ENCODE peak calls at places on chromosome X, in ten cellular contexts. W is fibroblast of lung; A is aorta; R is Caco-2; S is activated CD4-positive, alpha-beta T cell treated with anti-CD3 and anti-CD28 coated beads, Interleukin-2, amount 10 ng/mL, durations not matched to agents 7 days and 5 days; D is activated CD8-positive, alpha-beta memory T cell treated with anti-CD3 and anti-CD28 coated beads for 48 hours; H is activated naive CD4-positive, alpha-beta T cell treated with anti-CD3 and anti-CD28 coated beads for 36 hours; T is dorsolateral prefrontal cortex; V is stimulated activated CD4-positive, alpha-beta T cell treated with anti-CD3 and anti-CD28 coated beads, TNF-alpha, amount 100 ng/mL, for 24 hours; F is colonic mucosa. K is an unnamed sample.

GRCh38 chrX:19683817-19684216 is 168.5 kb upstream of the MAP3K15 start:
- DNase-seq in H (peak), T (no peak), F (no peak), W (peak), S (peak), V (peak), A (no peak), D (no peak), R (no peak), K (no peak)

GRCh38 chrX:637660-638481 is 7.3 kb downstream of the SHOX start:
- DNase-seq in F (no peak), A (no peak), T (no peak), S (no peak), H (no peak), D (no peak), R (no peak), W (no peak), V (no peak), K (no peak)

GRCh38 chrX:38804481-38805293 is 3.4 kb downstream of the MID1IP1 start:
- DNase-seq in W (no peak), A (peak), S (peak), V (peak), D (peak), R (peak), H (peak), F (no peak), T (peak), K (peak)

GRCh38 chrX:3549442-3549875 is 164.0 kb downstream of the PRKX start:
- DNase-seq in R (peak), W (no peak), F (no peak), S (no peak), A (no peak), V (no peak), H (no peak), T (no peak), D (no peak), K (no peak)

GRCh38 chrX:25034889-25035288 is 19.1 kb upstream of the ARX start:
- DNase-seq in T (no peak), V (no peak), R (no peak), H (no peak), A (no peak), F (no peak), W (no peak), D (no peak), S (no peak), K (no peak)

GRCh38 chrX:12814434-12814833 is 23.2 kb downstream of the PRPS2 start:
- DNase-seq in V (no peak), T (peak), D (no peak), F (peak), A (no peak), W (peak), R (peak), H (peak), S (peak), K (peak)

GRCh38 chrX:41019041-41019392 is 66.2 kb upstream of the USP9X start:
- DNase-seq in D (no peak), A (no peak), F (no peak), V (no peak), R (no peak), W (no peak), T (no peak), H (no peak), S (no peak), K (no peak)

GRCh38 chrX:132807411-132808030 is 150.9 kb downstream of the HS6ST2 start:
- DNase-seq in V (no peak), A (no peak), R (no peak), S (no peak), W (no peak), F (no peak), D (no peak), T (no peak), H (no peak), K (no peak)

GRCh38 chrX:11609109-11609508 is 56.6 kb downstream of the ARHGAP6 start:
- DNase-seq in H (no peak), R (no peak), A (no peak), W (no peak), V (no peak), F (no peak), D (no peak), S (no peak), T (no peak), K (no peak)

GRCh38 chrX:109709129-109709631 is 23.9 kb downstream of the ACSL4 start:
- DNase-seq in H (peak), D (no peak), V (no peak), T (no peak), W (peak), F (no peak), R (peak), S (no peak), A (no peak), K (no peak)

GRCh38 chrX:153963546-153963945 is 8.1 kb downstream of the HCFC1 start:
- DNase-seq in D (no peak), F (no peak), W (no peak), T (peak), S (no peak), H (no peak), R (no peak), A (no peak), V (no peak), K (no peak)

GRCh38 chrX:10681167-10681566 is 60.8 kb upstream of the MID1 start:
- DNase-seq in F (no peak), R (no peak), V (no peak), S (no peak), T (no peak), W (no peak), H (no peak), D (no peak), A (no peak), K (no peak)

GRCh38 chrX:152405561-152405960 is 45.6 kb downstream of the GABRA3 start:
- DNase-seq in R (no peak), F (no peak), S (no peak), W (peak), D (no peak), V (no peak), A (no peak), T (no peak), H (no peak), K (no peak)

GRCh38 chrX:112844250-112844649 is 3.6 kb upstream of the AMOT start:
- DNase-seq in F (no peak), T (no peak), V (no peak), W (peak), A (no peak), S (no peak), R (no peak), D (no peak), H (peak), K (no peak)

GRCh38 chrX:69282893-69283690 is 117.8 kb upstream of the PJA1 start:
- DNase-seq in D (no peak), H (no peak), R (no peak), W (no peak), V (no peak), S (no peak), T (no peak), A (no peak), F (no peak), K (no peak)

GRCh38 chrX:109374276-109374960 is 107.5 kb downstream of the GUCY2F start:
- DNase-seq in H (no peak), S (no peak), T (no peak), R (no peak), F (no peak), D (no peak), W (peak), A (no peak), V (no peak), K (no peak)

GRCh38 chrX:75038925-75039324 is 113.7 kb upstream of the NEXMIF start:
- DNase-seq in W (peak), T (no peak), H (peak), V (peak), S (peak), F (no peak), R (peak), D (no peak), A (no peak), K (peak)

GRCh38 chrX:143669395-143669794 is 33.5 kb upstream of the SLITRK4 start:
- DNase-seq in V (no peak), F (no peak), H (no peak), T (no peak), D (no peak), W (no peak), S (no peak), R (no peak), A (no peak), K (no peak)

GRCh38 chrX:19924285-19924684 is 36.9 kb upstream of the SH3KBP1 start:
- DNase-seq in H (no peak), V (no peak), T (no peak), R (no peak), W (peak), S (no peak), D (no peak), A (no peak), F (no peak), K (no peak)

GRCh38 chrX:12390301-12390700 is 252.0 kb downstream of the FRMPD4 start:
- DNase-seq in S (no peak), V (no peak), A (no peak), T (no peak), F (no peak), H (no peak), D (no peak), R (no peak), W (peak), K (no peak)

GRCh38 chrX:15206306-15206705 is 63.6 kb downstream of the ASB9 start:
- DNase-seq in W (no peak), S (no peak), T (no peak), D (no peak), F (no peak), H (no peak), V (no peak), A (no peak), R (no peak), K (no peak)

GRCh38 chrX:19799319-19800182 is 87.8 kb downstream of the SH3KBP1 start:
- DNase-seq in W (peak), V (no peak), F (no peak), S (peak), H (peak), A (no peak), D (no peak), T (no peak), R (no peak), K (peak)

GRCh38 chrX:13956998-13957397 is 72.7 kb downstream of the GEMIN8 start:
- DNase-seq in S (no peak), A (no peak), R (no peak), D (no peak), W (no peak), F (no peak), H (no peak), V (no peak), T (no peak), K (no peak)

GRCh38 chrX:38868941-38869378 is 67.7 kb downstream of the MID1IP1 start:
- DNase-seq in D (no peak), H (no peak), W (peak), T (no peak), S (no peak), R (no peak), A (no peak), F (no peak), V (no peak), K (peak)

GRCh38 chrX:38216642-38217041 is 4.0 kb downstream of the SRPX start:
- DNase-seq in R (no peak), A (no peak), V (no peak), D (no peak), S (no peak), T (no peak), H (no peak), F (no peak), W (peak), K (no peak)

GRCh38 chrX:9538544-9539045 is 73.7 kb downstream of the TBL1X start:
- DNase-seq in D (no peak), T (peak), S (no peak), F (peak), A (no peak), V (no peak), H (no peak), R (peak), W (no peak), K (no peak)

GRCh38 chrX:9847071-9847470 is 60.8 kb downstream of the SHROOM2 start:
- DNase-seq in D (no peak), V (no peak), R (peak), A (no peak), F (no peak), S (no peak), W (peak), T (no peak), H (no peak), K (no peak)

GRCh38 chrX:154727418-154728323 is 23.2 kb downstream of the GAB3 start:
- DNase-seq in T (no peak), F (no peak), V (no peak), S (no peak), A (peak), H (no peak), W (peak), D (no peak), R (no peak), K (no peak)

GRCh38 chrX:55004231-55004630 is 4.1 kb downstream of the APEX2 start:
- DNase-seq in V (no peak), H (no peak), D (no peak), F (no peak), T (no peak), S (no peak), W (no peak), A (no peak), R (no peak), K (no peak)

GRCh38 chrX:5898463-5898862 is 330.2 kb downstream of the NLGN4X start:
- DNase-seq in W (peak), R (no peak), S (no peak), D (no peak), H (no peak), A (no peak), F (no peak), T (peak), V (no peak), K (no peak)

GRCh38 chrX:72105436-72105835 is 26.3 kb downstream of the RTL5 start:
- DNase-seq in S (peak), R (no peak), W (no peak), D (no peak), H (peak), F (no peak), V (no peak), T (no peak), A (no peak), K (no peak)

GRCh38 chrX:14095702-14096101 is 66.0 kb upstream of the GEMIN8 start:
- DNase-seq in F (peak), T (peak), R (peak), D (no peak), H (peak), S (peak), W (peak), V (peak), A (no peak), K (peak)

GRCh38 chrX:2242326-2242725 is 258.4 kb downstream of the DHRSX start:
- DNase-seq in T (no peak), S (no peak), D (no peak), R (peak), V (no peak), A (no peak), H (no peak), F (no peak), W (no peak), K (no peak)

GRCh38 chrX:73851014-73852009 is 288.3 kb downstream of the CHIC1 start:
- DNase-seq in H (no peak), V (no peak), F (peak), W (peak), D (peak), T (peak), A (peak), S (no peak), R (no peak), K (peak)

GRCh38 chrX:3166670-3167455 is 125.6 kb downstream of the ARSF start:
- DNase-seq in V (no peak), H (no peak), F (no peak), R (no peak), S (no peak), D (no peak), T (no peak), W (peak), A (no peak), K (no peak)

GRCh38 chrX:40617566-40617965 is 5.7 kb upstream of the MPC1L start:
- DNase-seq in V (no peak), F (no peak), T (no peak), W (peak), H (no peak), A (no peak), R (no peak), S (no peak), D (no peak), K (no peak)

GRCh38 chrX:55118574-55118973 is 29.8 kb downstream of the PAGE2 start:
- DNase-seq in D (no peak), W (no peak), R (no peak), S (peak), V (no peak), A (no peak), F (no peak), T (no peak), H (no peak), K (no peak)